ENCODE peak calls at places on chromosomes 2 and 18, in five cellular contexts. P is GM06990, A is A673, C is psoas muscle, O is bronchial epithelial cell. H is an unnamed sample.

GRCh38 chr2:111135910-111136297 is 15.2 kb downstream of the BCL2L11 start:
- DNase-seq in C (peak; percentile 84), O (no peak), P (no peak), A (no peak), H (peak; percentile 23)

GRCh38 chr2:100246163-100247145 is 75.8 kb downstream of the LONRF2 start:
- DNase-seq in C (no peak), O (peak; percentile 12), P (no peak), A (peak; percentile 55), H (no peak)

GRCh38 chr18:46174317-46175039 is 70.3 kb downstream of the HAUS1 start:
- DNase-seq in P (peak; percentile 67), C (peak; percentile 51), O (peak; percentile 32), A (peak; percentile 49), H (no peak)

GRCh38 chr2:41886757-41887156 is 161.1 kb upstream of the PKDCC start:
- DNase-seq in P (no peak), O (no peak), C (no peak), A (no peak), H (no peak)

GRCh38 chr2:3504741-3505140 is 14.6 kb downstream of the ADI1 start:
- DNase-seq in O (no peak), P (no peak), C (no peak), A (no peak), H (no peak)

GRCh38 chr2:232276084-232276738 is 102.3 kb upstream of the ALPP start:
- DNase-seq in C (no peak), P (no peak), O (peak; percentile 25), A (no peak), H (no peak)

GRCh38 chr2:143728498-143728897 is 599.3 kb downstream of the ARHGAP15 start:
- DNase-seq in C (no peak), O (peak; percentile 87), P (no peak), A (no peak), H (no peak)

GRCh38 chr2:16204791-16205620 is 264.7 kb downstream of the MYCN start:
- DNase-seq in C (no peak), P (no peak), O (peak; percentile 32), A (no peak), H (no peak)

GRCh38 chr18:3441290-3441689 is 8.7 kb upstream of the TGIF1 start:
- DNase-seq in O (peak; percentile 34), A (peak; percentile 74), P (no peak), C (no peak), H (no peak)

GRCh38 chr2:225002656-225003045 is 39.6 kb downstream of the DOCK10 start:
- DNase-seq in P (peak; percentile 23), O (no peak), C (no peak), A (no peak), H (no peak)

DNA sequence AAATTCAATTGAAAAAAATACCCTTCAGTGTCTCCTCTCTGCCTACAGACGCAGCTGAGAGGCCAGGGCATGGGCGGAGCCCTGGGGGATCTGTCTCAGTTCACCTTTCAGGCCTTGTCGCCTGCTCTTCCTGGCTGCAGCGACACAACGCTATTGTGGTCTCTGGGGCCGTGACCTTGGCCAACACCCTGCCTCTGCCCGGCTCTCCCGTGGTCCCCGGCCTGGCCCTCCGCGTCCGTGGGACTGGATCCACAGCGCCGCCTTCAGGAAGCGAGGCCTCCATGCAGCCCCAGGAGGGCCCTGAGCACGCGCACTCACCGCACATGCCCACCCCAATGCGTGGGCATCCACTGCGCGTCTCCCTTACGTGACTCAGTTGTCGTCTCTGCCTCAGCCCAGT is 81.1 kb downstream of the MRPS9 start:
- DNase-seq in O (no peak), C (no peak), A (no peak), P (no peak), H (no peak)
- TF ChIP-seq CTCF in O (peak; percentile 35), C (no peak), A (peak; percentile 15), P (peak; percentile 18), H (no peak)

GRCh38 chr2:128594953-128595677 is 276.4 kb upstream of the HS6ST1 start:
- DNase-seq in C (no peak), O (no peak), P (no peak), A (no peak), H (no peak)

GRCh38 chr2:128594273-128594910 is 275.7 kb upstream of the HS6ST1 start:
- DNase-seq in C (no peak), P (no peak), O (no peak), A (no peak), H (no peak)

GRCh38 chr2:128596453-128597430 is 278.1 kb upstream of the HS6ST1 start:
- DNase-seq in P (no peak), O (no peak), C (no peak), A (no peak), H (no peak)

GRCh38 chr2:128593518-128594272 is 275.0 kb upstream of the HS6ST1 start:
- DNase-seq in C (no peak), O (no peak), P (no peak), A (no peak), H (no peak)

DNA sequence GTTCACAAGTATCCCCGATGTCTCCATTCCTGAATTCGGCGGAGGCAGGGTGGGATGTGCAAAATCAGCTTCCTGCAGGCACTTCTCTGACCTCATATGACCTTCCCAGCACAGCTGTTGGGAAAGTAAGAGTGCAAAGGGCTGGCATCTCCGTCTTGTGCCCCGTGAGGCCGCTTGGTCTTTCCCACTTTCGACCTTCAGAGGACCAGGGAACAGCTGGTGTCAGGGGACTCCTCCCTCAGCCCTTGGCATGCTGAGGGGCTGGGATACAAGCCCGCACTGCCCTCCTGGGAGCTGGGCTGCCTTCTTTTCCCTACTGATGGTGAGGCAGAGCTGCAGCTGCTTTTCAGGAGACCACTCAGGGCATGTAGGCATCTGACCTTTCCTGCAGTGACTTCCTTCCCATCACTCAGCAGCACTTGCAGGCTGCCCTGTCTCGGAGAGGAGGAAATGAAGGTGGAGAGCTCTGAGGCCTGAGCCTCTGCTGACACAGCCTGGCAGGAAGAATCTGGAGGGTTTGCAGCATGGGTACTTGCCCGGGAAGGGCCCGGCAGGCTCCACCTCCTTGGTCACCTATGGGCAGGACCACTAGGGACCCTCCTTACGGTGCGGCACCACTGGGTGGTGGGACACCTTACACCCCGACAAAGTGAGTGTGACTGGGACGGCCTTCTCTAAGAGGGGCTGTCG is 277.2 kb upstream of the HS6ST1 start:
- DNase-seq in C (no peak), P (no peak), A (no peak), O (no peak), H (no peak)
- TF ChIP-seq CTCF in C (no peak), P (no peak), A (no peak), O (no peak), H (no peak)

DNA sequence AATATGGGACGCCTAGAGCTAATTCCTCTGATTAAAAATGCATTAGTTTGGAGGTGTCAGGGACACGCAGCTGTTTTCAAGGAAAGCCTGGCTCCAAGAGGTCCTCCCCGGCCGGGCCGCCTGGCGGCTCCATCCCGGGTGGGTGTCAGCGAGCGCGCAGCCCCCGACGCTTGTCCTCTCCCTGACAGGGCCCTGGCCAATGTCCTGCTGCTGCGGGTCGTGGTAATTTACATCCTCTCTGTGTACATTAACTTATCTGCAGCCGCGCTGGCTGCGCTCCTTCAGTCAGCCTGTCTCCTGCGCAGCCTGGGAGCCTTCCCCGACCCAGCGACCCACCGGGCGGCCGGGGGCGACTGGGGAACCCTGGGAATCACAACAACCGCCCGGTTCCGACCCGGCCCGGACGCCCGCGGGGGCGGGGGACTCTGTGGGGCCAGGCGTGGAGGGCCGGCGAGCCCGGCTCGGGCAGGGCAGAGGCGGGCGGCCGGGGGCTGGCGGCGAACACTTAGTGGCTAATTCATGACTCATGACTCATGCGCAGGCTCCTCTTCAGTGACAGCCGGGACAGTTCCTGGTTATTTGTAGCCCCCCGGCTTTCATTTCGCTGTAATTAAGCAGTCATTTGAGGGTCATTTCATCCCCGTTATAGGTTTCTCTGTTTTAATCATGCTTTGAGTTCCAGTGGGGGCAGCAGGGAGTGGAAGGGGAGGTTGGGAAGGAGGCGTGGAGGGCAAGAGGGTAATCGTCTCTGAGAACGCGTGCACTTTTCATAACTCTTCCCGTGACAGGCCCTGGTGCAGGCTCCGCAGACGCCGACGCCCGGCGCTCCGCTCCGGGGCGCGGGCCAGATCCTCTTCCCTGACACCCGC is 141.9 kb upstream of the CTAGE1 start:
- DNase-seq in C (peak; percentile 65), A (peak; percentile 19), O (peak; percentile 38), P (no peak), H (peak; percentile 35)
- TF ChIP-seq CTCF in C (no peak), A (no peak), O (peak; percentile 47), P (no peak), H (no peak)

GRCh38 chr18:59547691-59548182 is 149.5 kb downstream of the CCBE1 start:
- DNase-seq in O (peak; percentile 46), A (no peak), C (no peak), P (no peak), H (peak; percentile 23)
- TF ChIP-seq CTCF in O (no peak), A (no peak), C (no peak), P (no peak), H (no peak)

DNA sequence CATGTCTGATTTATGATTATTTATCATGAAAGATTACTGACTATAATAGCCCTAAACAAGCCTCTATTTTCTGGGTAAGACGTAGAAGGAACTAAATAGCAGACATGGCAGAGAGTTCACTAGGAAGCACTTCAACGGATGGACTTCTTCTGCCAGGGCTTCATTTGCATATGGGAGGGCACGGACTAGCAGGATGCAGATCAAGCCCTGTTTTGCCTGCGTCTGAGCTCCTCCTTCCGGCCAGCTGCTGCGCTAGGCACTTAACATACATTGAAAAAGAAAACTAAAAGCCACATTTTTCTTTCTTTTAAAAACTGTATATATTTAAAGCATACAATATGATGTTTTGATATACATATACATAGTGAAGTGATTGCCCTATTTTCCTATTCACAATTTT is 340.0 kb upstream of the MEX3C start:
- DNase-seq in O (peak; percentile 69), A (peak; percentile 60), C (no peak), P (peak; percentile 8), H (no peak)
- TF ChIP-seq CTCF in O (peak; percentile 74), A (peak; percentile 54), C (peak; percentile 5), P (peak; percentile 22), H (no peak)

GRCh38 chr18:25350561-25351201 is 1.3 kb downstream of the ZNF521 start:
- DNase-seq in P (peak; percentile 44), O (no peak), C (peak; percentile 66), A (peak; percentile 7), H (peak; percentile 40)

GRCh38 chr18:25352629-25353005 is 651 bp upstream of the ZNF521 start:
- DNase-seq in P (no peak), O (no peak), A (no peak), C (no peak), H (no peak)

GRCh38 chr18:25351280-25351772 is 640 bp downstream of the ZNF521 start:
- DNase-seq in C (no peak), A (no peak), P (no peak), O (no peak), H (no peak)

GRCh38 chr18:25353080-25353479 is 1.1 kb upstream of the ZNF521 start:
- DNase-seq in O (no peak), A (no peak), C (no peak), P (no peak), H (no peak)

GRCh38 chr18:25351773-25352628 is at the start of gene ZNF521:
- DNase-seq in P (peak; percentile 73), O (peak; percentile 19), A (peak; percentile 80), C (peak; percentile 88), H (peak; percentile 86)
- TF ChIP-seq CTCF in P (no peak), O (peak; percentile 4), A (no peak), C (peak; percentile 9), H (peak; percentile 22)

GRCh38 chr2:63060079-63060482 is 9.5 kb downstream of the OTX1 start:
- DNase-seq in P (no peak), O (peak; percentile 30), A (no peak), C (no peak), H (no peak)
- TF ChIP-seq CTCF in P (no peak), O (no peak), A (no peak), C (no peak), H (no peak)

DNA sequence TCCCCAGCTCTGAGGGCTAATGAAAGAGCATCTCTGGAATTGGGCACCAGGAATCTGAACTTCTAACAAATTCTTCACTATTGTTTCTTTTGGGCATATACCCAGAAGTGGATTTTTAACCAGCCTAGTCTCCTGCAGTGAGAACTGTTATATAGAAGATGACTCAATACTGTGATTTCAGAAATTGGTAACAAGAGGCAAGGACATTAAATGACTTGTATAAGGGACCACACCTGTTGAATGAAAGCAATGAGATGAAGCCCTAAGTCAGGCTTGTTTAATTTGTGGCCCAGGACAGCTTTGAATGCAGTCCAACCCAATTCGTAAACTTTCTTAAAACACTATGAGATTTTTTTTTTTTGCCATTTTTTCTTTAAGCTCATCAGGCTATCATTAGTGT is 57.9 kb downstream of the EPC2 start:
- DNase-seq in C (no peak), P (no peak), A (peak; percentile 6), O (no peak), H (no peak)
- TF ChIP-seq CTCF in C (no peak), P (no peak), A (no peak), O (no peak), H (no peak)